ENCODE peak calls at places on chromosomes 13 and 19, in seven cellular contexts. I is endothelial cell of umbilical vein, T is uterus, V is keratinocyte, L is heart right ventricle, B is GM23338, W is left lung. S is an unnamed sample.

GRCh38 chr13:44331912-44332840 is 41.4 kb upstream of the SERP2 start:
- DNase-seq in W (peak; percentile 69), L (peak; percentile 85), I (peak; percentile 59), T (peak; percentile 88), B (no peak), V (no peak), S (no peak)

GRCh38 chr13:18212873-18213272 is 968.8 kb downstream of the TUBA3C start:
- DNase-seq in T (no peak), B (peak; percentile 13), W (no peak), L (peak; percentile 51), I (peak; percentile 47), V (no peak), S (peak; percentile 5)

GRCh38 chr13:27770809-27771208 is 21.5 kb upstream of the GSX1 start:
- DNase-seq in V (peak; percentile 52), T (no peak), L (no peak), B (peak; percentile 69), W (no peak), I (peak; percentile 17), S (peak; percentile 73)

GRCh38 chr19:18763674-18764590 is 27.2 kb downstream of the COMP start:
- DNase-seq in T (no peak), B (no peak), L (no peak), I (no peak), V (peak; percentile 84), W (no peak), S (no peak)

GRCh38 chr19:30076751-30077670 is 135.0 kb downstream of the URI1 start:
- DNase-seq in W (peak; percentile 7), B (no peak), T (no peak), L (no peak), V (no peak), I (no peak), S (no peak)

GRCh38 chr13:37752156-37752555 is 117.4 kb downstream of the TRPC4 start:
- DNase-seq in B (no peak), I (no peak), L (no peak), T (no peak), V (no peak), W (no peak), S (no peak)

GRCh38 chr13:104823071-104823470 is 1712.4 kb downstream of the EFNB2 start:
- DNase-seq in I (no peak), B (no peak), L (no peak), W (no peak), V (no peak), T (no peak), S (no peak)

GRCh38 chr13:32381539-32381938 is 46.4 kb downstream of the N4BP2L1 start:
- DNase-seq in I (peak; percentile 12), W (no peak), B (peak; percentile 76), L (peak; percentile 30), T (no peak), V (no peak), S (peak; percentile 48)

GRCh38 chr19:4310247-4311121 is 6.1 kb downstream of the FSD1 start:
- DNase-seq in W (no peak), B (peak; percentile 80), I (no peak), T (no peak), L (no peak), V (no peak), S (peak; percentile 35)

GRCh38 chr13:36131931-36132297 is 732 bp upstream of the DCLK1 start:
- DNase-seq in W (peak; percentile 81), B (no peak), L (peak; percentile 57), I (no peak), V (no peak), T (peak; percentile 64), S (no peak)

GRCh38 chr19:12766051-12766521 is 9.3 kb downstream of the HOOK2 start:
- DNase-seq in L (peak; percentile 85), B (peak; percentile 88), W (peak; percentile 83), V (no peak), I (peak; percentile 88), T (peak; percentile 74), S (peak; percentile 73)

GRCh38 chr19:50046649-50047503 is 21.1 kb downstream of the ZNF473 start:
- DNase-seq in I (no peak), W (no peak), B (peak; percentile 87), V (no peak), L (peak; percentile 46), T (peak; percentile 39), S (peak; percentile 6)

GRCh38 chr19:10112895-10113591 is 1.6 kb downstream of the P2RY11 start:
- DNase-seq in T (no peak), I (no peak), L (no peak), B (peak; percentile 89), W (no peak), V (no peak), S (peak; percentile 60)

GRCh38 chr13:30033681-30034447 is 183.4 kb upstream of the UBL3 start:
- DNase-seq in B (no peak), L (no peak), T (no peak), V (peak; percentile 25), I (no peak), W (no peak), S (no peak)

GRCh38 chr13:39888865-39889810 is 233.7 kb downstream of the COG6 start:
- DNase-seq in W (no peak), L (no peak), B (no peak), T (no peak), I (peak; percentile 43), V (no peak), S (no peak)

GRCh38 chr19:10074153-10074552 is 12.0 kb upstream of the SHFL start:
- DNase-seq in I (peak; percentile 25), B (peak; percentile 68), W (no peak), T (no peak), L (no peak), V (no peak), S (peak; percentile 52)

GRCh38 chr19:2922987-2923386 is 21.8 kb downstream of the ZNF77 start:
- DNase-seq in V (no peak), L (no peak), B (peak; percentile 73), I (no peak), W (no peak), T (no peak), S (no peak)

GRCh38 chr13:87376081-87376480 is 295.1 kb upstream of the SLITRK5 start:
- DNase-seq in T (no peak), B (no peak), L (no peak), I (no peak), W (no peak), V (no peak), S (no peak)

GRCh38 chr19:33644284-33644836 is 22.6 kb downstream of the CHST8 start:
- DNase-seq in I (no peak), W (no peak), T (no peak), L (no peak), B (no peak), V (no peak), S (no peak)

GRCh38 chr13:39900106-39900750 is 244.8 kb downstream of the COG6 start:
- DNase-seq in V (no peak), T (no peak), B (no peak), W (no peak), I (peak; percentile 93), L (no peak), S (no peak)

DNA sequence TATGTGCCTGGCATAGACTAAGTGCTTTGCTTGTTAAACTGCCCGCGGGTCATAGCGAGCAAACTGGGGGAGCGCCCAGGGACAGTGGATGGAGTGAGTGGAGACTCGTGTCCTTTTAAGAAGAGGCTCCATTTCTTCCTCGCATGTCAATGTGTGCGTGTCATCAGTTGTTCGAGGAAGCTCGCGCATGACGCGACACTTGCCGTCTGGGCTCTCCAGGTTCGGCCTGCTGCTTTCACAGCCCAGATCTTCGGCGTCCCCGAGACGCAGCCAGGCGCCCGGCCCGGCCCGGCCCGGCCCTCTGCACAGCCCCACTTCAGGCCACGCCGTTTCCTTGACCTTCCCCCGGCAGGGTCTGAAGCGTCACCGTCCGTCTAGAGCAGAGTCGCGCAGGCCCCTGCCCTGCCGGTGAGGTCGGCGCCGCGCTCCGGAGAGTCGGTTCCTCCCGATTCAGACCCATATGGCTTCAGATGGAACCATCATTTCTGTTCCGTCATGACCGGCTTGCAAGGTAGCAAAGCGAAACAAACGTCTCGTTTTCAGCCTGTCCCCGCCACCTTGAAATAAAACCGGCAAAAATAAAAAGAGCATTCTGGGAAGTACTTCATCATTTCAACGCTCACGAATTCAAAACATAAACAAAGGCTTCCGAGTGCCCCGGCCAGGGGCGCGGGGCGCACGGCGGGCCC is 604 bp upstream of the ARHGEF7 start:
- DNase-seq in I (peak; percentile 32), T (peak; percentile 51), V (no peak), W (no peak), B (peak; percentile 68), L (peak; percentile 41), S (peak; percentile 15)
- H3K27ac ChIP-seq in I (no peak overlapping the region), T (peak overlapping the region; percentile 81), V (no peak overlapping the region), W (peak overlapping the region; percentile 48), B (no peak overlapping the region), L (peak overlapping the region; percentile 75), S (no peak overlapping the region)

GRCh38 chr13:50635504-50635903 is 208.0 kb downstream of the DLEU7 start:
- DNase-seq in I (no peak), B (no peak), V (no peak), L (peak; percentile 39), W (peak; percentile 58), T (peak; percentile 57), S (peak; percentile 9)

GRCh38 chr13:50634339-50634738 is 209.2 kb downstream of the DLEU7 start:
- DNase-seq in I (no peak), T (no peak), L (no peak), V (no peak), W (no peak), B (no peak), S (no peak)

GRCh38 chr13:50631041-50631440 is 212.5 kb downstream of the DLEU7 start:
- DNase-seq in V (no peak), B (no peak), W (no peak), T (no peak), I (peak; percentile 58), L (no peak), S (no peak)

GRCh38 chr13:50636007-50636704 is 207.3 kb downstream of the DLEU7 start:
- DNase-seq in B (peak; percentile 93), L (no peak), V (no peak), T (peak; percentile 18), I (no peak), W (no peak), S (peak; percentile 3)
- H3K4me3 ChIP-seq in B (no peak overlapping the region), L (no peak overlapping the region), V (no peak overlapping the region), T (no peak overlapping the region), I (no peak overlapping the region), W (no peak overlapping the region), S (no peak overlapping the region)

GRCh38 chr19:41933131-41933458 is 4.8 kb upstream of the ERFL start:
- DNase-seq in W (no peak), I (no peak), B (no peak), V (no peak), T (no peak), L (no peak), S (no peak)
- H3K4me1 ChIP-seq in W (peaks cover 16% of the 10 kb centered on the region), I (no peaks in the 10 kb centered on the region), B (peaks cover 18% of the 10 kb centered on the region), V (peaks cover 20% of the 10 kb centered on the region), T (no peaks in the 10 kb centered on the region), L (peaks cover 12% of the 10 kb centered on the region), S (no peaks in the 10 kb centered on the region)

DNA sequence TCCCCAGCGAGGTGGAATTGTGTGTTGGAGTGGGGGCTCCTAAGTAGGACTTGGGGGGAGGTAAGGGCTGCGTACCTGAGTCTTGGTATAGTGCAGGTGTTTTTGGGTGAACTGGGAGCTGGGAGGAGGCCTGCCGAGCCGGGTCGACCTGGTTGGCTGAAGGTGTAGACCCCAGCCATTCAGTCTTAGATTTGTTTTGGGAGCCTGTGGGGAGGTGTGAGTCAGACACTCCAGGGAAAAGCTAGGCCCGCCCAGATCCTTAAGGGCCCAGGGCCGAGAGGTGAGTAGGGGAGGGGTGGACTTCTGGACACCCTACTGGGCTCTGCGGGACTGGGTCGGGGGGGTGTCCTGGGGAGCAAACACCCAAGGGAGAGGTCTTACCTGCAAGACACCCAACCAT is 935 bp downstream of the CRB3 start:
- DNase-seq in B (no peak), T (no peak), W (peak; percentile 59), L (no peak), V (no peak), I (no peak), S (peak; percentile 56)
- H3K27ac ChIP-seq in B (no peak overlapping the region), T (no peak overlapping the region), W (no peak overlapping the region), L (no peak overlapping the region), V (no peak overlapping the region), I (no peak overlapping the region), S (peak overlapping the region; percentile 96)

S was measured in small intestine.